ENCODE peak calls at places on chromosome 1, in nine cellular contexts. D is H9, M is AG04449, H is upper lobe of right lung, N is brain microvascular endothelial cell, T is IMR-90, J is fibroblast of mammary gland, G is lower lobe of right lung, W is AG04450. C is an unnamed sample.

GRCh38 chr1:27618341-27619067 is 14.6 kb upstream of the AHDC1 start:
- DNase-seq in G (no peak), T (no peak), D (no peak), N (no peak), W (no peak), H (no peak), M (no peak), J (no peak), C (no peak)

GRCh38 chr1:175537571-175537970 is 205.8 kb downstream of the TNR start:
- DNase-seq in D (no peak), T (no peak), W (no peak), H (no peak), N (no peak), G (no peak), J (no peak), M (no peak), C (no peak)

GRCh38 chr1:55321947-55322346 is 106.8 kb upstream of the USP24 start:
- DNase-seq in T (peak; percentile 78), J (peak; percentile 79), M (no peak), N (peak; percentile 16), W (no peak), D (no peak), H (no peak), G (no peak), C (no peak)

GRCh38 chr1:147077523-147077922 is 94.7 kb downstream of the PRKAB2 start:
- DNase-seq in G (no peak), D (no peak), T (no peak), W (no peak), J (no peak), N (no peak), H (no peak), M (no peak), C (no peak)

GRCh38 chr1:18539171-18539570 is 58.4 kb downstream of the KLHDC7A start:
- DNase-seq in T (no peak), W (no peak), M (no peak), G (peak; percentile 88), H (peak; percentile 85), J (no peak), N (no peak), D (peak; percentile 12), C (no peak)

GRCh38 chr1:20614130-20614579 is 19.1 kb upstream of the PINK1 start:
- DNase-seq in J (no peak), T (no peak), M (no peak), D (no peak), H (no peak), G (no peak), W (no peak), N (no peak), C (no peak)

GRCh38 chr1:210441028-210441427 is 112.3 kb downstream of the HHAT start:
- DNase-seq in W (no peak), H (no peak), N (no peak), M (peak; percentile 36), D (no peak), G (no peak), J (no peak), T (no peak), C (no peak)

GRCh38 chr1:156090822-156091188 is 8.5 kb upstream of the MEX3A start:
- DNase-seq in W (peak; percentile 48), N (peak; percentile 59), J (peak; percentile 78), D (peak; percentile 93), M (no peak), G (peak; percentile 89), T (peak; percentile 71), H (peak; percentile 92), C (peak; percentile 83)

GRCh38 chr1:45512641-45513054 is 9.0 kb downstream of the PRDX1 start:
- DNase-seq in D (peak; percentile 70), M (no peak), T (peak; percentile 71), J (peak; percentile 79), N (peak; percentile 70), G (no peak), H (no peak), W (no peak), C (peak; percentile 43)

GRCh38 chr1:220877348-220878095 is 1.7 kb upstream of the HLX start:
- DNase-seq in M (no peak), G (no peak), W (no peak), T (no peak), H (no peak), D (no peak), N (no peak), J (no peak), C (no peak)

GRCh38 chr1:220876511-220877347 is 2.5 kb upstream of the HLX start:
- DNase-seq in J (no peak), H (peak; percentile 69), N (no peak), D (peak; percentile 71), T (no peak), W (no peak), M (no peak), G (peak; percentile 63), C (no peak)

GRCh38 chr1:220879090-220879508 is at the start of gene HLX:
- DNase-seq in J (peak; percentile 95), D (peak; percentile 63), H (peak; percentile 92), W (peak; percentile 79), N (peak; percentile 65), M (peak; percentile 57), T (peak; percentile 92), G (peak; percentile 91), C (no peak)

GRCh38 chr1:220879509-220880366 is 495 bp downstream of the HLX start:
- DNase-seq in G (peak; percentile 69), M (no peak), J (peak; percentile 42), D (peak; percentile 50), H (peak; percentile 81), W (no peak), T (peak; percentile 51), N (no peak), C (no peak)

GRCh38 chr1:220878223-220879081 is 791 bp upstream of the HLX start:
- DNase-seq in H (peak; percentile 69), G (no peak), J (peak; percentile 36), W (no peak), T (no peak), D (no peak), M (no peak), N (no peak), C (no peak)
- TF ChIP-seq CTCF in H (no peak), G (no peak), J (peak; percentile 4), W (no peak), T (no peak), D (no peak), M (no peak), N (no peak), C (no peak)

DNA sequence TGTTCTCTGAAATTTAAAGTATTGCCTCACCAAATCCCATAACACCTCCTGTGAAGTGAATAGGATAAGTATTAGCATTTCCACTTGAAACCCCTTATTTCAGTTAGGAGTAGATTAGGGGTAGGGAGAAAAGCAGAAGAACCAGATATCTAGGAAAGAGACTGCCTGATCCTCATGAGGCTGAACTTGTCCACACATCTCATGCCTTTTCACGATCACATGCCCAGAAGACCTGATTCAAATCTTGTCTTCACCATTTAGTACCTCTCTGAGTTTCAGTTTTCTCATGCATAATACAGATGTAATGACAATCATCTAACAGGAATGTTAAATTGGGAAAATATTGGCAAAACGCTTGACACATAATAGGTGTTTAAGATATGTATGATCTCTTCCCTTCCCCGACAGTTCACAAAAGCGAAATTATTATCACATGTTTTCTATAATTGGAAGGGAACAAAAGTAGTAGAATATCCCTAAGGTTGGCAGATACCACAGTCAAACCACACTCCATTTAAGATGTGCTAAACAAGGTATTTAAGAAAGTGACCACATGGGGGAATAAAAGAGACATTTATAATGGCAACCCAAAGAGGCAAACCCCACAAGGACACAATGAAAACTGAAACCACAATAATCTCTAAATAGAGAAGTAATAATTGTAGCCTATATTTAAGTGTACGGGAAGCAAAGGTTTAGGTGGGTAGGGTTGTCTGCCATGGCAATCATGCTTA is 25.2 kb downstream of the GFI1 start:
- DNase-seq in G (no peak), J (no peak), W (no peak), H (no peak), D (no peak), M (no peak), N (no peak), T (no peak), C (no peak)
- TF ChIP-seq CTCF in G (no peak), J (no peak), W (no peak), H (no peak), D (no peak), M (no peak), N (no peak), T (no peak), C (no peak)

GRCh38 chr1:171787686-171788480 is 6.4 kb downstream of the METTL13 start:
- DNase-seq in N (no peak), W (no peak), H (no peak), G (no peak), T (no peak), M (no peak), D (no peak), J (no peak), C (no peak)

GRCh38 chr1:171785766-171786165 is 4.3 kb downstream of the METTL13 start:
- DNase-seq in W (no peak), H (no peak), T (no peak), G (no peak), M (no peak), N (no peak), J (no peak), D (no peak), C (no peak)

GRCh38 chr1:171783816-171784530 is 2.5 kb downstream of the METTL13 start:
- DNase-seq in T (no peak), J (no peak), H (no peak), D (no peak), M (no peak), W (no peak), N (no peak), G (no peak), C (no peak)

GRCh38 chr1:171786534-171786933 is 5.1 kb downstream of the METTL13 start:
- DNase-seq in M (no peak), J (no peak), T (no peak), H (no peak), N (no peak), D (no peak), G (no peak), W (no peak), C (no peak)

GRCh38 chr1:171784779-171785178 is 3.3 kb downstream of the METTL13 start:
- DNase-seq in J (no peak), T (no peak), H (no peak), M (no peak), D (no peak), W (no peak), G (no peak), N (no peak), C (no peak)
- TF ChIP-seq CTCF in J (no peak), T (no peak), H (no peak), M (no peak), D (no peak), W (no peak), G (no peak), N (no peak), C (no peak)

GRCh38 chr1:220894924-220895256 is 15.6 kb downstream of the HLX start:
- DNase-seq in N (no peak), T (no peak), D (no peak), W (no peak), H (no peak), M (no peak), J (no peak), G (no peak), C (no peak)
- TF ChIP-seq CTCF in N (no peak), T (no peak), D (no peak), W (no peak), H (no peak), M (no peak), J (no peak), G (no peak), C (no peak)